ENCODE peak calls at places on chromosomes 11 and 22, in seven cellular contexts. G is iPS-NIHi11; Y is CD4-positive, alpha-beta memory T cell; L is posterior vena cava; J is AG10803; T is KBM-7; E is NCI-H1436 treated with DMSO at 0.1 percent for 48 hours. D is an unnamed sample.

GRCh38 chr11:2775083-2775625 is 75.4 kb upstream of the KCNQ1OT1 start:
- DNase-seq in L (peak; percentile 41), Y (no peak), T (peak; percentile 14), E (no peak), J (no peak), G (no peak), D (peak; percentile 78)

GRCh38 chr22:17806437-17806836 is 32.2 kb upstream of the BID start:
- DNase-seq in E (no peak), G (no peak), L (no peak), T (no peak), J (no peak), Y (no peak), D (no peak)

GRCh38 chr11:567036-567628 is 6.4 kb downstream of the RASSF7 start:
- DNase-seq in G (no peak), Y (no peak), T (no peak), E (no peak), L (no peak), J (no peak), D (no peak)

GRCh38 chr11:112797653-112798293 is 163.4 kb upstream of the NCAM1 start:
- DNase-seq in J (peak; percentile 20), Y (no peak), L (peak; percentile 77), E (no peak), T (peak; percentile 40), G (peak; percentile 55), D (no peak)

GRCh38 chr22:26709617-26710390 is 52.4 kb downstream of the MIAT start:
- DNase-seq in Y (no peak), G (no peak), E (no peak), L (no peak), J (peak; percentile 78), T (no peak), D (no peak)

GRCh38 chr11:31412946-31413345 is 43.3 kb downstream of the DNAJC24 start:
- DNase-seq in E (no peak), J (peak; percentile 62), T (no peak), L (no peak), Y (no peak), G (no peak), D (no peak)

GRCh38 chr11:131579932-131580387 is 209.5 kb downstream of the NTM start:
- DNase-seq in Y (no peak), L (no peak), T (peak; percentile 10), G (peak; percentile 63), E (no peak), J (peak; percentile 93), D (peak; percentile 44)

GRCh38 chr22:46079861-46080821 is 70.2 kb upstream of the PPARA start:
- DNase-seq in E (no peak), T (no peak), J (peak; percentile 95), L (peak; percentile 95), Y (no peak), G (no peak), D (no peak)

GRCh38 chr22:48755332-48755949 is 1072.2 kb downstream of the BRD1 start:
- DNase-seq in J (no peak), G (peak; percentile 10), Y (no peak), E (no peak), L (peak; percentile 62), T (no peak), D (no peak)